ENCODE peak calls at places on chromosomes 5 and 9, in six cellular contexts. V is kidney, O is tibial artery, Q is RWPE1, A is IMR-90, T is mammary epithelial cell. N is an unnamed sample.

GRCh38 chr5:169803077-169803981 is 166.3 kb downstream of the DOCK2 start:
- DNase-seq in V (no peak), O (no peak), Q (no peak), A (peak), T (no peak), N (no peak)

GRCh38 chr9:107948086-107948485 is 458.5 kb upstream of the KLF4 start:
- DNase-seq in V (no peak), O (no peak), Q (no peak), A (no peak), T (no peak), N (no peak)

GRCh38 chr5:112918679-112919078 is 3.3 kb downstream of the REEP5 start:
- DNase-seq in V (no peak), O (no peak), Q (no peak), A (peak), T (no peak), N (no peak)

GRCh38 chr5:93789173-93790070 is 48.0 kb upstream of the POU5F2 start:
- DNase-seq in V (no peak), O (no peak), Q (peak), A (peak), T (peak), N (no peak)

GRCh38 chr5:180460834-180461233 is 33.3 kb upstream of the CNOT6 start:
- DNase-seq in V (no peak), O (no peak), Q (no peak), A (no peak), T (no peak), N (peak)

GRCh38 chr9:136623849-136624183 is 38.9 kb upstream of the EGFL7 start:
- DNase-seq in V (no peak), O (no peak), Q (peak), A (no peak), T (peak), N (no peak)

GRCh38 chr5:40381676-40382363 is 297.9 kb upstream of the PTGER4 start:
- DNase-seq in V (no peak), O (no peak), Q (peak), A (peak), T (peak), N (no peak)

GRCh38 chr9:97398999-97399758 is 12.7 kb upstream of the TDRD7 start:
- DNase-seq in V (peak), O (peak), Q (peak), A (peak), T (peak), N (peak)

GRCh38 chr9:129011761-129012281 is 16.3 kb downstream of the SH3GLB2 start:
- DNase-seq in V (peak), O (no peak), Q (no peak), A (no peak), T (no peak), N (no peak)

GRCh38 chr5:54013556-54014157 is 296.7 kb downstream of the ARL15 start:
- DNase-seq in V (no peak), O (peak), Q (peak), A (peak), T (peak), N (no peak)

GRCh38 chr9:2000314-2000713 is 14.8 kb upstream of the SMARCA2 start:
- DNase-seq in V (no peak), O (no peak), Q (no peak), A (no peak), T (no peak), N (no peak)

GRCh38 chr5:137954131-137954879 is 65.0 kb downstream of the PKD2L2 start:
- DNase-seq in V (no peak), O (no peak), Q (peak), A (peak), T (peak), N (no peak)

GRCh38 chr5:136510481-136510880 is 145.1 kb upstream of the TRPC7 start:
- DNase-seq in V (no peak), O (no peak), Q (no peak), A (no peak), T (no peak), N (no peak)

GRCh38 chr5:149836451-149837139 is 106.5 kb downstream of the PPARGC1B start:
- DNase-seq in V (no peak), O (no peak), Q (no peak), A (no peak), T (no peak), N (no peak)

GRCh38 chr5:17361331-17361730 is 136.7 kb upstream of the TAF11L2 start:
- DNase-seq in V (no peak), O (no peak), Q (no peak), A (no peak), T (no peak), N (no peak)

GRCh38 chr9:121613009-121613766 is 38.2 kb upstream of the DAB2IP start:
- DNase-seq in V (no peak), O (no peak), Q (no peak), A (no peak), T (no peak), N (no peak)

GRCh38 chr9:72540348-72540873 is 19.0 kb downstream of the TMC1 start:
- DNase-seq in V (no peak), O (no peak), Q (peak), A (peak), T (peak), N (no peak)

GRCh38 chr9:131402073-131402472 is 8.2 kb downstream of the PRRC2B start:
- DNase-seq in V (no peak), O (no peak), Q (no peak), A (peak), T (no peak), N (no peak)

GRCh38 chr5:7976411-7977190 is 107.7 kb downstream of the MTRR start:
- DNase-seq in V (no peak), O (no peak), Q (no peak), A (peak), T (no peak), N (no peak)

GRCh38 chr5:180159756-180160155 is 49.3 kb downstream of the RASGEF1C start:
- DNase-seq in V (no peak), O (no peak), Q (no peak), A (peak), T (no peak), N (no peak)

GRCh38 chr5:98769006-98769255 is 4.5 kb upstream of the RGMB start:
- DNase-seq in V (no peak), O (peak), Q (no peak), A (no peak), T (no peak), N (no peak)

GRCh38 chr9:35051069-35051967 is 21.1 kb downstream of the VCP start:
- DNase-seq in V (no peak), O (no peak), Q (peak), A (peak), T (peak), N (no peak)

GRCh38 chr5:10635257-10635860 is 71.5 kb downstream of the ANKRD33B start:
- DNase-seq in V (no peak), O (no peak), Q (peak), A (peak), T (peak), N (no peak)

DNA sequence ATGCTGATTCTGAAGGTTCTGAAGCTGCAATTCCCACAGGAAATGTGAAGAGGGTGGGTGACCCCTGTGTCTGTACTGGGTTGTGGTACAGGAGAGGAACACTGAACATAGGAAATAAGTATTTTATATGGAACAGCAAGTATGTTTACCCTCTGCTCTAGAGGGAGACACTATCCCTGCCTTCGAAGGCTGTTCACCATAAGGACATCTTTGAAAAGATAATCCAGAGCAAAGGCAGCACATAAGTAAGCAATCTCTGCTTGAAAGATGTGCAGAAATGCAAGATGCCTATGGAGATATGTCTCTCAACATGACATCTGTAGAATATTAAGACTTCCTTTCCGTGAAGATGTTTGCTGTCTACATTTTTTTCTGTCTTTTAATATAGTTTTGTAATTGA is 184.4 kb upstream of the EFNA5 start:
- DNase-seq in V (no peak), O (no peak), Q (no peak), A (no peak), T (no peak), N (no peak)
- TF ChIP-seq CTCF in V (no peak), O (no peak), Q (no peak), A (no peak), T (no peak), N (no peak)

DNA sequence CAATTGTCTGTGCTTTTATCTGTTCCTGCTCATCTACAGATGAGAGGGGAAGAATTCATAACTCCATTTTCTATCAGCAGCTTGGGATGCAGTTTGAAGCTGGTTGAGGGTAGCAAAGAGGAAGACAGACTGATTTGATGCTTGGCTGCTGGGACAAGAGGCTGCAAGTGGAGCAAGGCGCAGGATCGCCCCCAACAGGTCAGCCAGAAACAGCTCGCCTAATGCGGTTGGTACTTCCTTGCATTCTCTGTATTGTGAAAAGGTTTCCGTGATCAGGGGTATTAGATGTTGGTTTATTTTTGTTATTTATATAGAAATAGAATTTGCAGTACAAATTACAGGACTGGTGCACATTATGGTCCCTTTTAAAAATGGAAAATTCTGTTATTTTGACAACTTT is 40.6 kb downstream of the ZNF883 start:
- DNase-seq in V (no peak), O (no peak), Q (no peak), A (peak), T (peak), N (no peak)
- TF ChIP-seq CTCF in V (no peak), O (no peak), Q (no peak), A (peak), T (peak), N (no peak)

DNA sequence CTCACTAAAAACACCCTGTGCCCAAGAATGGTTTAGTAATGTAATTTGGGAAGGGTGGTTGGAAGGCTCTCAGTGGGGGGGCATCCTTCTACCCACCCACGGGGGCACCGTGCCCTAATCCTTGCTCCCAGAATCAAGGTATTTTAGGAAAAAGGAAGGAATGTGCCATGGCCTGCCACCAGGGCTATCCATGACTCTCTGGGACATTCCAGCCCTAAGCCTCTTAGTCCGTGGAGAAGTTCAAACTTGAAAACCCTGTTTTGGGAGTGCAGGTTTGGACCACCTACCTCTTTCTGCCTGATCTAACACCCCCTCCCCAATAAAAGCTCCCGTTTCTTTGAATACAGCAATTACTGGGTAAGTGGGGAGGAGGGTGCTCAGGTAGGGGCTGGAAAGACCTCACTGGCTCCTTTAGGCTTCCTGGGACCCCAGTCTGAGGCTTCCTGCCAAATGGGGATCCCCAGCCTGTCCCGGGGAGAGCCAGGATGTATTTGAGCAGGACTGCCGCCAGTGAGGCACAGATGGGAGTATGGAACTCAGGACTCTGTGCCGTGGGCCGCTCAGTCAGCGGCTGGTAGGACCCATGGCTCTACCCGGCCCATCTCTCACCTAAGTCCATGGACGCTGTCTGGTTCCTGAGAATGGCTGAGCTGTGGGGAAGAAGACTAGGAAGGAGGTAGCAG is 3.6 kb upstream of the PITX1 start:
- DNase-seq in V (peak), O (no peak), Q (no peak), A (no peak), T (no peak), N (peak)
- TF ChIP-seq CTCF in V (no peak), O (no peak), Q (no peak), A (no peak), T (no peak), N (no peak)

GRCh38 chr5:172187118-172188032 is 649 bp downstream of the STK10 start:
- DNase-seq in V (peak), O (peak), Q (peak), A (peak), T (peak), N (no peak)
- TF ChIP-seq CTCF in V (no peak), O (no peak), Q (no peak), A (peak), T (no peak), N (peak)

GRCh38 chr5:14258840-14259239 is 115.7 kb downstream of the TRIO start:
- DNase-seq in V (no peak), O (no peak), Q (no peak), A (no peak), T (no peak), N (no peak)
- TF ChIP-seq CTCF in V (peak), O (no peak), Q (no peak), A (peak), T (no peak), N (no peak)